ENCODE peak calls at places on chromosomes 16 and 17, in ten cellular contexts. M is SK-N-SH; O is fibroblast of lung; B is tibial artery; P is CD8-positive, alpha-beta T cell; C is left lung; H is psoas muscle; Y is astrocyte; W is PC-3; U is uterus. J is an unnamed sample.

GRCh38 chr17:10120113-10120485 is 78.3 kb downstream of the GAS7 start:
- DNase-seq in P (no peak), Y (no peak), M (no peak), U (no peak), O (no peak), B (peak; percentile 64), W (no peak), H (no peak), C (peak; percentile 82), J (no peak)

GRCh38 chr17:66549731-66550207 is 247.4 kb downstream of the PRKCA start:
- DNase-seq in M (no peak), Y (peak; percentile 96), C (no peak), O (peak; percentile 97), W (peak; percentile 88), U (no peak), H (no peak), B (no peak), P (no peak), J (peak; percentile 83)

GRCh38 chr17:12634789-12635414 is 30.8 kb upstream of the MYOCD start:
- DNase-seq in Y (no peak), P (no peak), C (no peak), U (no peak), M (no peak), B (no peak), W (no peak), H (no peak), O (no peak), J (no peak)

GRCh38 chr16:3589001-3589400 is 11.8 kb upstream of the NLRC3 start:
- DNase-seq in H (no peak), C (peak; percentile 75), B (no peak), O (no peak), M (no peak), W (no peak), U (no peak), P (no peak), Y (no peak), J (no peak)

GRCh38 chr16:81261049-81261648 is 22.7 kb downstream of the BCO1 start:
- DNase-seq in P (no peak), U (no peak), B (no peak), Y (no peak), W (peak; percentile 55), C (no peak), O (no peak), H (no peak), M (peak; percentile 36), J (no peak)

GRCh38 chr17:60610481-60610880 is 10.5 kb downstream of the PPM1D start:
- DNase-seq in P (no peak), M (no peak), O (peak; percentile 37), Y (no peak), H (no peak), B (no peak), C (no peak), U (no peak), W (no peak), J (no peak)

GRCh38 chr17:66415366-66416206 is 113.2 kb downstream of the PRKCA start:
- DNase-seq in C (no peak), W (no peak), O (no peak), U (no peak), H (no peak), B (no peak), P (no peak), M (no peak), Y (no peak), J (no peak)

GRCh38 chr17:8822401-8823035 is 23.4 kb upstream of the MFSD6L start:
- DNase-seq in U (no peak), P (no peak), O (no peak), W (no peak), C (no peak), M (no peak), Y (no peak), H (no peak), B (no peak), J (no peak)

DNA sequence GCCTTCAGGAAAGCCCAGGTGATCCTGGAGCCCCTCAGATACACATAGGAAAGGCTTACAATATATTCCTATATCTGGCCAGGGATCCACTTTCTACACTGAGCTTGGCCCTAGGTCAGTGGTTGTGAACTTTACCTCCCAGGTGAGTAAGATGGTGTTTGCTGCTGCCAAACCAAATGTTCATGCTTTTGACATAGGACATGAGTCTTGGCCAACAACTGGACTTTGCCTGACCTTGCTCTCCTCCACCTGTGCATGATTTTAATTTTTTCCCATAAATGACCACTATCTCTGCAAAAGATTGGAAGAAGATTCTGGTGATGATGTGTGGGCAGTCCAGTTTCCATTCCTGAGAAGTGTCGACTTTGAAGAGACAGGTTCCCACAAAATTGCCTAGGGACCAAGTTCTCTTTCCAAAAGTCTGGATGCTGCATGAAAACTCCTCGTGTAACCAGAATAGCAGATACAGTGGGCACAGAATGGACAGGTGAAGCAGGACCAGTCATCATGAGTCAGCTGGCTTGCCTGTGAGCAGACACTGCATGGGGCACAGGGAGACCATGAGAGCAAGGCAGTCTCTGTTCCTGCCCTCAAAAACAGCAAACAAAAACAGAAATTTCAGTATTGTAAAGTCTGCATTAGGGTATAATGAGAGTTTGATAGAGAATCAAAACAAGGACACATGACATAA is 226.4 kb upstream of the MON1B start:
- DNase-seq in H (no peak), W (peak; percentile 44), B (no peak), U (no peak), O (no peak), Y (no peak), M (no peak), P (no peak), C (no peak), J (no peak)
- TF ChIP-seq CTCF in H (no peak), W (no peak), B (no peak), U (no peak), O (no peak), Y (no peak), M (no peak), P (no peak), C (no peak), J (no peak)

GRCh38 chr16:1492923-1493745 is at the start of gene TELO2:
- DNase-seq in P (peak; percentile 88), W (peak; percentile 70), Y (peak; percentile 39), H (peak; percentile 91), B (peak; percentile 85), M (peak; percentile 100), C (peak; percentile 96), O (peak; percentile 63), U (peak; percentile 82), J (no peak)

GRCh38 chr16:1493746-1494094 is 560 bp downstream of the TELO2 start:
- DNase-seq in P (no peak), H (peak; percentile 66), U (no peak), Y (no peak), C (peak; percentile 83), W (no peak), B (no peak), O (no peak), M (no peak), J (no peak)

GRCh38 chr16:1495281-1496262 is 2.4 kb downstream of the TELO2 start:
- DNase-seq in H (peak; percentile 54), C (peak; percentile 70), M (no peak), B (no peak), O (no peak), Y (no peak), P (no peak), W (no peak), U (peak; percentile 15), J (no peak)

GRCh38 chr16:1494711-1495110 is 1.6 kb downstream of the TELO2 start:
- DNase-seq in Y (no peak), H (peak; percentile 79), B (no peak), M (no peak), C (peak; percentile 69), W (no peak), P (no peak), O (no peak), U (no peak), J (no peak)

DNA sequence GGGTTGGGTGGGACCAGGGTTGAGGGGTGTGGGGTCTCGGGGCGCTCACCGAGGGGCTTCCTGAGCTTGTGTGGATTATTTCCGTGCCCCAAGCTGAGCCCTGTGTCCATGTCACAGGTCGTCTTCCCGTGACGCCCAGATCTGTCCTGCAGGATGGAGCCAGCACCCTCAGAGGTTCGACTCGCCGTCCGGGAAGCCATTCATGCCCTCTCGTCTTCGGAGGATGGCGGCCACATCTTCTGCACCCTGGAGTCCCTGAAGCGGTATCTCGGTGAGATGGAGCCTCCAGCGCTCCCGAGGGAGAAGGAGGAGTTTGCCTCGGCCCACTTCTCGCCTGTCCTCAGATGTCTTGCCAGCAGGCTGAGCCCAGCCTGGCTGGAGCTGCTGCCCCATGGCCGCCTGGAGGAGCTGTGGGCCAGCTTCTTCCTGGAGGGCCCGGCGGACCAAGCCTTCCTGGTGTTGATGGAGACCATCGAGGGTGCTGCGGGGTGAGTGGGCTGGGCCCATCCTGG is 1.0 kb downstream of the TELO2 start:
- DNase-seq in W (peak; percentile 60), C (peak; percentile 79), Y (peak; percentile 50), H (peak; percentile 86), O (peak; percentile 65), M (peak; percentile 82), P (no peak), B (peak; percentile 81), U (peak; percentile 62), J (no peak)
- H3K27me3 ChIP-seq in W (no peaks in the 10 kb centered on the region), C (no peaks in the 10 kb centered on the region), Y (no peaks in the 10 kb centered on the region), H (no peaks in the 10 kb centered on the region), O (no peaks in the 10 kb centered on the region), M (no peaks in the 10 kb centered on the region), P (no peaks in the 10 kb centered on the region), B (no peaks in the 10 kb centered on the region), U (no peaks in the 10 kb centered on the region), J (no peaks in the 10 kb centered on the region)

GRCh38 chr17:40418428-40418706 is 671 bp upstream of the TOP2A start:
- DNase-seq in M (no peak), W (no peak), Y (no peak), U (no peak), H (peak; percentile 60), O (no peak), B (no peak), C (no peak), P (no peak), J (no peak)

GRCh38 chr17:40419559-40420331 is 2.0 kb upstream of the TOP2A start:
- DNase-seq in M (peak; percentile 47), P (no peak), O (no peak), B (no peak), Y (no peak), U (no peak), W (no peak), C (no peak), H (no peak), J (no peak)

GRCh38 chr17:40427002-40427491 is 9.4 kb upstream of the TOP2A start:
- DNase-seq in U (no peak), H (no peak), P (peak; percentile 14), B (peak; percentile 31), W (no peak), O (no peak), Y (no peak), M (no peak), C (no peak), J (no peak)

GRCh38 chr17:40425741-40426140 is 8.0 kb upstream of the TOP2A start:
- DNase-seq in W (no peak), Y (no peak), C (no peak), O (no peak), B (peak; percentile 47), P (no peak), U (no peak), M (no peak), H (no peak), J (no peak)

DNA sequence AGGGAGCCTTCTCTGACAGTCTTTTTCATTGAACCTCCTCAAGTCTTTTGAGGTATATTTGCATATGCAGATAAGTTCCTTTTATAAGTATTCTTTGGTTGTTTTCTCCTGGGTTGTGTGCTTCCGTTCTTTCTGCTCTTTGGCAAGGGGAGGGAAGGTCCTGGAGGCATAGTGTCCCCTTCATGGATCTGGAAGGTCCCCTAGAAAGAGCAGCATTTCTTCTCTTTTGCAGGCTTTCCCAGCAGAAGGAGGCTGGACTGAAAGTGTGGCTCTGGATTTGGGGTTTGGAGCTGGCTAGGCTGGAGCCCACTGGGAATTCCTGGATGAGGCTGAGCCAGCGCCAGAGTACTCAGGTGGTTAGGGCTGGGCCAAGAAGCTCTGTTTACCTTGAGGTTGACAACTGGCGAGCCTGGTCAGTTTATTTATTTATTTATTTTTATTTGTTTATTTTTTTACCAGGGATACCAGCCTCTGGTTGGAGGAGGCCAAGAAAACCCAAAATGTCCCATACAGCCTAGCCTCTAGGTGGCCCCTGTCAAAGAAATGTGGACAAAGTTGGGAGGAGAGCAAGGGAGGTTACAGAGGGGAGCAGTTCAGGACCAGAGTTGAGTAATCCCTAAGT is 5.4 kb upstream of the TOP2A start:
- DNase-seq in P (no peak), B (no peak), M (no peak), Y (no peak), C (no peak), U (no peak), O (no peak), W (peak; percentile 51), H (no peak), J (no peak)
- TF ChIP-seq CTCF in P (no peak), B (no peak), M (no peak), Y (no peak), C (no peak), U (no peak), O (no peak), W (peak; percentile 41), H (no peak), J (no peak)

DNA sequence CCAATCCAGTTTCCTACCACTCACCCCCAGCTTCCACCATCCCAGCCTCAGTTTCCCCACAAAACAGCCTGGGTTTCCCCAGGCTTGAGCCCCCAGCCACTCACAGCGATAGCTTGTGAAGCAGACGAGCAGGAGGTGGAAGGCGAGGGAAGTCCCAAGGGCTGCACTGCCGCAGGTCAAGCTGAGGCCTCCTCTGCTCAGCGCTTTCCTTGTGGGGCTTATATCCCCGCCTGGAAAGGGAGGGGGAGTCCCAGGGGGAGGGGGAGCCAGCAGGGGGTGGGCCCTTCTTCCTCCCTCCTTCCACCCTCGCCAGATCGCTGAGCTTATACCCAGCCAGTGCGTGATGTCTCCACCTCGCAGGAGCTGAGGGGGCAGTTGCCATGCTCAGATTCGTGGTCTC is at the start of gene PYY:
- DNase-seq in Y (no peak), M (no peak), B (no peak), C (peak; percentile 40), O (no peak), W (no peak), P (no peak), H (no peak), U (no peak), J (no peak)
- H3K27me3 ChIP-seq in Y (peaks cover 46% of the 10 kb centered on the region), M (no peaks in the 10 kb centered on the region), B (no peaks in the 10 kb centered on the region), C (peaks cover 70% of the 10 kb centered on the region), O (peaks cover 48% of the 10 kb centered on the region), W (no peaks in the 10 kb centered on the region), P (peaks cover 12% of the 10 kb centered on the region), H (peaks cover 28% of the 10 kb centered on the region), U (no peaks in the 10 kb centered on the region), J (peaks cover 57% of the 10 kb centered on the region)

J was measured in kidney epithelial cell.